ENCODE peak calls at places on chromosomes 12 and 14, in seven cellular contexts. One of them, this sample, is unnamed.
A peak's percentile ranks its signal among the peaks of the same experiment; 100 is the strongest.

GRCh38 chr12:32201096-32201495 is 94.4 kb downstream of the BICD1 start:
- DNase-seq in fibroblast of lung: no peak
- DNase-seq in coronary artery: no peak
- DNase-seq in RWPE2: no peak
- DNase-seq in CD4-positive, alpha-beta T cell: no peak
- DNase-seq in nephron progenitor cell: no peak
- DNase-seq in endothelial cell of umbilical vein: no peak
- DNase-seq in this sample: no peak

GRCh38 chr14:73759714-73760597 is 45.8 kb upstream of the PNMA1 start:
- DNase-seq in nephron progenitor cell: peak; percentile 95
- DNase-seq in RWPE2: peak; percentile 98
- DNase-seq in CD4-positive, alpha-beta T cell: peak; percentile 89
- DNase-seq in endothelial cell of umbilical vein: peak; percentile 97
- DNase-seq in fibroblast of lung: peak; percentile 99
- DNase-seq in coronary artery: peak; percentile 98
- DNase-seq in this sample: peak; percentile 95

GRCh38 chr14:74739293-74740030 is 23.7 kb upstream of the YLPM1 start:
- DNase-seq in coronary artery: no peak
- DNase-seq in fibroblast of lung: no peak
- DNase-seq in nephron progenitor cell: no peak
- DNase-seq in endothelial cell of umbilical vein: no peak
- DNase-seq in RWPE2: no peak
- DNase-seq in CD4-positive, alpha-beta T cell: no peak
- DNase-seq in this sample: no peak

GRCh38 chr14:43687866-43688265 is 819.2 kb downstream of the FSCB start:
- DNase-seq in coronary artery: no peak
- DNase-seq in CD4-positive, alpha-beta T cell: no peak
- DNase-seq in nephron progenitor cell: no peak
- DNase-seq in endothelial cell of umbilical vein: no peak
- DNase-seq in RWPE2: no peak
- DNase-seq in fibroblast of lung: peak; percentile 57
- DNase-seq in this sample: no peak

GRCh38 chr12:83018063-83018462 is 331.4 kb downstream of the TMTC2 start:
- DNase-seq in RWPE2: no peak
- DNase-seq in endothelial cell of umbilical vein: no peak
- DNase-seq in nephron progenitor cell: no peak
- DNase-seq in CD4-positive, alpha-beta T cell: no peak
- DNase-seq in coronary artery: no peak
- DNase-seq in fibroblast of lung: peak; percentile 36
- DNase-seq in this sample: no peak

GRCh38 chr12:74066476-74066875 is 471.2 kb upstream of the ATXN7L3B start:
- DNase-seq in coronary artery: no peak
- DNase-seq in nephron progenitor cell: no peak
- DNase-seq in fibroblast of lung: no peak
- DNase-seq in RWPE2: no peak
- DNase-seq in endothelial cell of umbilical vein: no peak
- DNase-seq in CD4-positive, alpha-beta T cell: no peak
- DNase-seq in this sample: no peak

GRCh38 chr12:11580125-11580751 is 69.2 kb upstream of the ETV6 start:
- DNase-seq in nephron progenitor cell: no peak
- DNase-seq in RWPE2: peak; percentile 68
- DNase-seq in coronary artery: no peak
- DNase-seq in CD4-positive, alpha-beta T cell: no peak
- DNase-seq in endothelial cell of umbilical vein: peak; percentile 11
- DNase-seq in fibroblast of lung: peak; percentile 84
- DNase-seq in this sample: no peak

GRCh38 chr12:71938728-71939385 is at the start of gene TPH2:
- DNase-seq in fibroblast of lung: peak; percentile 58
- DNase-seq in CD4-positive, alpha-beta T cell: peak; percentile 4
- DNase-seq in coronary artery: no peak
- DNase-seq in endothelial cell of umbilical vein: peak; percentile 83
- DNase-seq in nephron progenitor cell: peak; percentile 96
- DNase-seq in RWPE2: no peak
- DNase-seq in this sample: no peak

GRCh38 chr14:21454843-21455550 is 926 bp downstream of the CHD8 start:
- DNase-seq in fibroblast of lung: no peak
- DNase-seq in coronary artery: no peak
- DNase-seq in RWPE2: no peak
- DNase-seq in nephron progenitor cell: no peak
- DNase-seq in endothelial cell of umbilical vein: no peak
- DNase-seq in CD4-positive, alpha-beta T cell: no peak
- DNase-seq in this sample: no peak

GRCh38 chr12:15276088-15276698 is 46.1 kb upstream of the PTPRO start:
- DNase-seq in RWPE2: no peak
- DNase-seq in CD4-positive, alpha-beta T cell: no peak
- DNase-seq in endothelial cell of umbilical vein: peak; percentile 52
- DNase-seq in nephron progenitor cell: peak; percentile 42
- DNase-seq in coronary artery: no peak
- DNase-seq in fibroblast of lung: peak; percentile 70
- DNase-seq in this sample: no peak

GRCh38 chr14:100384819-100385813 is 62.0 kb downstream of the SLC25A47 start:
- DNase-seq in RWPE2: no peak
- DNase-seq in CD4-positive, alpha-beta T cell: no peak
- DNase-seq in fibroblast of lung: peak; percentile 84
- DNase-seq in endothelial cell of umbilical vein: peak; percentile 77
- DNase-seq in coronary artery: no peak
- DNase-seq in nephron progenitor cell: no peak
- DNase-seq in this sample: no peak

GRCh38 chr12:71455028-71455737 is 15.6 kb downstream of the LGR5 start:
- DNase-seq in coronary artery: no peak
- DNase-seq in RWPE2: no peak
- DNase-seq in fibroblast of lung: no peak
- DNase-seq in nephron progenitor cell: no peak
- DNase-seq in CD4-positive, alpha-beta T cell: no peak
- DNase-seq in endothelial cell of umbilical vein: no peak
- DNase-seq in this sample: no peak

GRCh38 chr14:73613046-73613383 is 698 bp downstream of the ACOT6 start:
- DNase-seq in fibroblast of lung: peak; percentile 21
- DNase-seq in endothelial cell of umbilical vein: no peak
- DNase-seq in nephron progenitor cell: no peak
- DNase-seq in CD4-positive, alpha-beta T cell: no peak
- DNase-seq in RWPE2: no peak
- DNase-seq in coronary artery: no peak
- DNase-seq in this sample: no peak

GRCh38 chr14:55976219-55976618 is 142.0 kb upstream of the PELI2 start:
- DNase-seq in RWPE2: no peak
- DNase-seq in fibroblast of lung: no peak
- DNase-seq in nephron progenitor cell: no peak
- DNase-seq in endothelial cell of umbilical vein: peak; percentile 37
- DNase-seq in CD4-positive, alpha-beta T cell: no peak
- DNase-seq in coronary artery: no peak
- DNase-seq in this sample: no peak

GRCh38 chr12:114836609-114837008 is 152.6 kb upstream of the TBX3 start:
- DNase-seq in endothelial cell of umbilical vein: no peak
- DNase-seq in fibroblast of lung: no peak
- DNase-seq in coronary artery: no peak
- DNase-seq in nephron progenitor cell: no peak
- DNase-seq in RWPE2: no peak
- DNase-seq in CD4-positive, alpha-beta T cell: no peak
- DNase-seq in this sample: no peak

GRCh38 chr12:105453306-105453705 is 122.8 kb downstream of the C12orf75 start:
- DNase-seq in coronary artery: no peak
- DNase-seq in fibroblast of lung: no peak
- DNase-seq in endothelial cell of umbilical vein: no peak
- DNase-seq in nephron progenitor cell: no peak
- DNase-seq in CD4-positive, alpha-beta T cell: no peak
- DNase-seq in RWPE2: no peak
- DNase-seq in this sample: no peak

GRCh38 chr12:117885211-117885610 is 83.6 kb downstream of the KSR2 start:
- DNase-seq in RWPE2: no peak
- DNase-seq in endothelial cell of umbilical vein: no peak
- DNase-seq in CD4-positive, alpha-beta T cell: no peak
- DNase-seq in nephron progenitor cell: no peak
- DNase-seq in coronary artery: no peak
- DNase-seq in fibroblast of lung: no peak
- DNase-seq in this sample: no peak

GRCh38 chr14:77035267-77035666 is 6.8 kb upstream of the IRF2BPL start:
- DNase-seq in fibroblast of lung: no peak
- DNase-seq in coronary artery: no peak
- DNase-seq in RWPE2: no peak
- DNase-seq in CD4-positive, alpha-beta T cell: no peak
- DNase-seq in endothelial cell of umbilical vein: no peak
- DNase-seq in nephron progenitor cell: no peak
- DNase-seq in this sample: no peak

GRCh38 chr14:77032483-77032853 is 4.0 kb upstream of the IRF2BPL start:
- DNase-seq in RWPE2: peak; percentile 55
- DNase-seq in endothelial cell of umbilical vein: no peak
- DNase-seq in CD4-positive, alpha-beta T cell: no peak
- DNase-seq in coronary artery: no peak
- DNase-seq in fibroblast of lung: no peak
- DNase-seq in nephron progenitor cell: no peak
- DNase-seq in this sample: no peak

GRCh38 chr14:77031680-77032482 is 3.4 kb upstream of the IRF2BPL start:
- DNase-seq in RWPE2: no peak
- DNase-seq in coronary artery: no peak
- DNase-seq in CD4-positive, alpha-beta T cell: no peak
- DNase-seq in nephron progenitor cell: no peak
- DNase-seq in endothelial cell of umbilical vein: peak; percentile 30
- DNase-seq in fibroblast of lung: peak; percentile 94
- DNase-seq in this sample: no peak

GRCh38 chr14:77033622-77034521 is 5.4 kb upstream of the IRF2BPL start:
- DNase-seq in nephron progenitor cell: peak; percentile 80
- DNase-seq in fibroblast of lung: peak; percentile 97
- DNase-seq in coronary artery: peak; percentile 92
- DNase-seq in endothelial cell of umbilical vein: peak; percentile 93
- DNase-seq in RWPE2: peak; percentile 93
- DNase-seq in CD4-positive, alpha-beta T cell: no peak
- DNase-seq in this sample: peak; percentile 84

DNA sequence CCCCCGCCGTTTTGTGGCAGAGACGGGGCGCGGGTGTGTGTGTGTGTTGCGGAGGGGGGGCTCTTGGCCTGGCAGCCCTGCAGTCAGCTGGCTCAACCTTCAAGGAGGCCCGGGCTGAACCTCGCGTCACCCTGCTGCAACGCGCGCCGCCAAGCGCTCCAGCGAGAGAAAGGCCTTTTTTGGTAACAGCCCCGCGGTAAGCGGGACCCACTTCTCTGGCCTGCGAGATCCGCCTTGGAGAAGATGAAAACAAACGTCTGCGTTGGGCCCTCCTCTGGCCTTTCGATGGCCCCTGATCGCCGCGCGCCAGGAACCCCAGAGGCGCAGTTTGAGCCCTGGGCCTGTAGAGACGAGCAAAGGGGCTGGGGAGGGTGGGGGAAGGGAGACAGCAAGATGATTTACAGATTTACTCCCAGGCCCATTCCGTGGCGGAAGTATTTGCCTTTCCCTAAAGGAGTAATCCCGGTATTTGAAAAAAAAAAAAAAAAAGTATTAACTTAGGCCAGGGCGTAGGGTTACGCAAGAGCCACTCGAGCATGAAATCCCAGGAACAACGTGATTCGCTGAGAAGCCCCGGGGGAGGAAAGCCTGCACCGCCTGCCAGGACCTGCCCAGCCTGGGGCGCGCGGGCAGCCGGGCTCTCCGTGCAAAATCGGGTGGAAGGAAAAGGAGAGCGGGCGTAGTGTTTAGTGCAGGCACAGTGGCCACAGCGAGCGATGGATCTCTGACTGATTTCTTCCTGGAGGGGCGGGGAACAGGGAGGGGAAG is 4.5 kb upstream of the IRF2BPL start:
- DNase-seq in CD4-positive, alpha-beta T cell: peak; percentile 52
- DNase-seq in RWPE2: peak; percentile 100
- DNase-seq in coronary artery: peak; percentile 99
- DNase-seq in nephron progenitor cell: peak; percentile 86
- DNase-seq in endothelial cell of umbilical vein: peak; percentile 91
- DNase-seq in fibroblast of lung: peak; percentile 100
- DNase-seq in this sample: peak; percentile 77
- TF ChIP-seq CTCF in CD4-positive, alpha-beta T cell: no peak
- TF ChIP-seq CTCF in RWPE2: peak; percentile 40
- TF ChIP-seq CTCF in coronary artery: no peak
- TF ChIP-seq CTCF in nephron progenitor cell: no peak
- TF ChIP-seq CTCF in endothelial cell of umbilical vein: no peak
- TF ChIP-seq CTCF in fibroblast of lung: peak; percentile 31
- TF ChIP-seq CTCF in this sample: no peak

DNA sequence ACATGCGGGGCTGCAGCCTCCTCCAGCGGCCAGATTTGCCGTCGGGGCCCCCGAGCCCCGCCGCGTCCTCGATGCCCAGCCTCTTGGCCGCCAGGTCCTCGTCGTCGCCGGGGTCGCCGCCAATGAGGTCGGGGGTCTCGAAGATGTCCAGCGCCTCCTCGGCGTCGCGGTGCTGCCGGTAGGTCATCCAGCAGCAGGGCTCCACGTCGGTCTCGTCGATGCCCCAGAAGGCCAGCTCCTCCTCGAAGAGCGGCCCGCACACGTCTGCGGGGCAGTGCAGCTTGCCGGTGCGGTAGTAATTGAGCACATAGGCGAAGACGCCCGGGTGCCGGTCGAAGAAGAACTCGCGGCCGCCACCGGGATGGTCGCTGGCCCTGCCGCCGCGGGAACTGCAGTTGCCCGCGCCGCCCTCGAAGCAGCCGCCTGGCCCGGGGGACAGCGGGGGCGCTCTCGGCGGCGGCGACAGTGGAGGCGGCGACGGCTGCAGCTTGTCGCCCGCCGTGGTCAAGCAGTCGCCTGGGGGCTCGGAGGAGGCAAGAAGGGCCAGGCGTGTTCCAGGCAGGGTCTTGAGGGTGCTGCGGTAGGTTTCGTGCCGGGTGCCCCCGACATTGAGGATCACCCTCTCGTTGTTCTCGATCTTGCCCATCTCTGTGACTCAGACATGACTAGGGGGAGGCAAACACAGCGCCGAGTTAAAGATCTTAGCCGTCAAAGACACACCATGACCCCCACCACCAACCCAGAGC is 2.1 kb downstream of the KCNC2 start:
- DNase-seq in nephron progenitor cell: peak; percentile 61
- DNase-seq in CD4-positive, alpha-beta T cell: no peak
- DNase-seq in RWPE2: no peak
- DNase-seq in endothelial cell of umbilical vein: no peak
- DNase-seq in fibroblast of lung: no peak
- DNase-seq in coronary artery: no peak
- DNase-seq in this sample: no peak
- TF ChIP-seq CTCF in nephron progenitor cell: no peak
- TF ChIP-seq CTCF in CD4-positive, alpha-beta T cell: no peak
- TF ChIP-seq CTCF in RWPE2: no peak
- TF ChIP-seq CTCF in endothelial cell of umbilical vein: no peak
- TF ChIP-seq CTCF in fibroblast of lung: no peak
- TF ChIP-seq CTCF in coronary artery: no peak
- TF ChIP-seq CTCF in this sample: no peak

GRCh38 chr14:76595266-76595665 is 166.0 kb upstream of the VASH1 start:
- DNase-seq in fibroblast of lung: no peak
- DNase-seq in nephron progenitor cell: no peak
- DNase-seq in coronary artery: no peak
- DNase-seq in endothelial cell of umbilical vein: no peak
- DNase-seq in RWPE2: no peak
- DNase-seq in CD4-positive, alpha-beta T cell: no peak
- DNase-seq in this sample: no peak
- TF ChIP-seq CTCF in fibroblast of lung: no peak
- TF ChIP-seq CTCF in nephron progenitor cell: no peak
- TF ChIP-seq CTCF in coronary artery: no peak
- TF ChIP-seq CTCF in endothelial cell of umbilical vein: no peak
- TF ChIP-seq CTCF in RWPE2: no peak
- TF ChIP-seq CTCF in CD4-positive, alpha-beta T cell: no peak
- TF ChIP-seq CTCF in this sample: no peak

DNA sequence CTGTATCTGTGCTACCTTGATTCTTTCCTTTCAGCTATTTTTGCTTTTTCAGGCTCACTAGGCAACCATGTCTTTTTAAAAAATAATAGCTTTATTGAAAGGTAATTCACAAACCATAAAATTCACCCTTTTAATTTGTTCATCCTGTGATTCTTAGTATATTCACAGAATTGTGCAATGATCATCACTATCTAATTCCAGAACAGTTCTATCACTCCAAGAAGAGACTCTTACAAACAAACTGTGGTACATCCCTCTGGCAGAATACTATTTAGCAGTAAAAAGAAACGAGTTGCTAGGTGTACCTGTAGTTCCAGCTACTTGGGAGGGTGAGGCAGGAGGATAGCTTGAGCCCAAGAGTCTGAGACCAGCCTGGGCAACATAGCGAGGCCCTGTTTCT is 14.8 kb downstream of the CREBL2 start:
- DNase-seq in fibroblast of lung: no peak
- DNase-seq in nephron progenitor cell: no peak
- DNase-seq in CD4-positive, alpha-beta T cell: no peak
- DNase-seq in endothelial cell of umbilical vein: no peak
- DNase-seq in RWPE2: no peak
- DNase-seq in coronary artery: no peak
- DNase-seq in this sample: no peak
- TF ChIP-seq CTCF in fibroblast of lung: no peak
- TF ChIP-seq CTCF in nephron progenitor cell: no peak
- TF ChIP-seq CTCF in CD4-positive, alpha-beta T cell: no peak
- TF ChIP-seq CTCF in endothelial cell of umbilical vein: no peak
- TF ChIP-seq CTCF in RWPE2: no peak
- TF ChIP-seq CTCF in coronary artery: no peak
- TF ChIP-seq CTCF in this sample: no peak